ENCODE peak calls at places on chromosome 12, in four cellular contexts. A is CD8-positive, alpha-beta memory T cell; Y is tibial artery; I is transverse colon. G is an unnamed sample. For H3K36me3, the result is how much of the 10 kb centered on the place peaks cover.

GRCh38 chr12:59173696-59174095 is 253.4 kb upstream of the LRIG3 start:
- DNase-seq in Y (no peak), I (no peak), A (no peak), G (no peak)

GRCh38 chr12:111386891-111387290 is 18.0 kb upstream of the PHETA1 start:
- DNase-seq in I (no peak), A (no peak), Y (no peak), G (no peak)

GRCh38 chr12:60174476-60174875 is 578.6 kb downstream of the SLC16A7 start:
- DNase-seq in I (no peak), Y (no peak), A (no peak), G (no peak)

GRCh38 chr12:3670083-3670620 is 82.8 kb downstream of the CRACR2A start:
- DNase-seq in I (no peak), Y (no peak), A (no peak), G (no peak)

GRCh38 chr12:57852195-57852594 is 5.7 kb upstream of the CTDSP2 start:
- DNase-seq in I (no peak), Y (peak), A (peak), G (no peak)

GRCh38 chr12:9718968-9719367 is 13.9 kb downstream of the CLECL1 start:
- DNase-seq in Y (no peak), A (no peak), I (no peak), G (no peak)

GRCh38 chr12:51075390-51075789 is 8.0 kb downstream of the CSRNP2 start:
- DNase-seq in I (no peak), A (no peak), Y (no peak), G (no peak)

GRCh38 chr12:50062733-50063452 is 5.5 kb downstream of the ASIC1 start:
- DNase-seq in A (no peak), Y (no peak), I (no peak), G (no peak)

GRCh38 chr12:46904406-46905240 is 78.8 kb upstream of the SLC38A4 start:
- DNase-seq in I (no peak), A (no peak), Y (no peak), G (no peak)

GRCh38 chr12:18262514-18262913 is 1.2 kb downstream of the PIK3C2G start:
- DNase-seq in A (no peak), I (no peak), Y (no peak), G (no peak)

GRCh38 chr12:122207391-122207790 is 3.9 kb downstream of the B3GNT4 start:
- DNase-seq in I (no peak), Y (no peak), A (no peak), G (no peak)

GRCh38 chr12:81077686-81078441 is at the start of gene ACSS3:
- DNase-seq in A (no peak), Y (peak), I (no peak), G (peak)

GRCh38 chr12:74538491-74539258 is 1.0 kb downstream of the ATXN7L3B start:
- DNase-seq in I (no peak), Y (no peak), A (peak), G (no peak)

GRCh38 chr12:94326727-94327126 is 132.9 kb downstream of the CEP83 start:
- DNase-seq in A (no peak), Y (no peak), I (no peak), G (no peak)

GRCh38 chr12:52086944-52087835 is 7.7 kb downstream of the SMIM41 start:
- DNase-seq in Y (no peak), I (no peak), A (no peak), G (no peak)

GRCh38 chr12:28177461-28177860 is 12.8 kb upstream of the CCDC91 start:
- DNase-seq in A (no peak), I (no peak), Y (no peak), G (no peak)

DNA sequence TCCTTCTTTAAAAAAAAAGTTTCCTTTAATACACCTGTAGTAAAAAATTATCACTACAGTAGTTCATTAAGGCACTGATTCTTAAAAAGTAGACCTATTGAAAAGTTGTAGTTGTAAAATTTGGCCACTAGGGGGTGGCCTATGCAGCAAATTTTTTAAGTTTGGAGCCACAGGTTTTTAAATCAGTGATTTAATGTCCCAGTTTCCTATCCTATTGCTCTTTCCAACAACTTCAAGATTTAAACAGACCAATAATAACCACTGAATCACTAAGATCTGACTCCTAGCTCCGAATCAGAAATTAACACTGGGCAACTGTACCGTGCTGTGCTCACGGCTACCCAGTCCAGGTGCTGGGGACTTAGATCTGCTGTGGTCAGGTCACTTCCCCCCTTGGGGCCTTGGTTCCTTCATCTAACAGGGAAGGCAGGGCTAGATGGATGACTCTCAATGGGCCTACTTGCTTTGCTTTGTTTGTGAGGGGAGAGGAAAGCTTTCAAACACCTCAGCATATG is 279.3 kb downstream of the MED13L start:
- DNase-seq in I (peak), Y (no peak), A (no peak), G (no peak)
- H3K36me3 ChIP-seq in I (under half), Y (half or more), A (under half), G (under half)

GRCh38 chr12:19419086-19419485 is 20.2 kb upstream of the AEBP2 start:
- DNase-seq in Y (no peak), A (no peak), I (no peak), G (peak)

GRCh38 chr12:19423531-19423930 is 15.8 kb upstream of the AEBP2 start:
- DNase-seq in I (no peak), Y (no peak), A (no peak), G (no peak)

DNA sequence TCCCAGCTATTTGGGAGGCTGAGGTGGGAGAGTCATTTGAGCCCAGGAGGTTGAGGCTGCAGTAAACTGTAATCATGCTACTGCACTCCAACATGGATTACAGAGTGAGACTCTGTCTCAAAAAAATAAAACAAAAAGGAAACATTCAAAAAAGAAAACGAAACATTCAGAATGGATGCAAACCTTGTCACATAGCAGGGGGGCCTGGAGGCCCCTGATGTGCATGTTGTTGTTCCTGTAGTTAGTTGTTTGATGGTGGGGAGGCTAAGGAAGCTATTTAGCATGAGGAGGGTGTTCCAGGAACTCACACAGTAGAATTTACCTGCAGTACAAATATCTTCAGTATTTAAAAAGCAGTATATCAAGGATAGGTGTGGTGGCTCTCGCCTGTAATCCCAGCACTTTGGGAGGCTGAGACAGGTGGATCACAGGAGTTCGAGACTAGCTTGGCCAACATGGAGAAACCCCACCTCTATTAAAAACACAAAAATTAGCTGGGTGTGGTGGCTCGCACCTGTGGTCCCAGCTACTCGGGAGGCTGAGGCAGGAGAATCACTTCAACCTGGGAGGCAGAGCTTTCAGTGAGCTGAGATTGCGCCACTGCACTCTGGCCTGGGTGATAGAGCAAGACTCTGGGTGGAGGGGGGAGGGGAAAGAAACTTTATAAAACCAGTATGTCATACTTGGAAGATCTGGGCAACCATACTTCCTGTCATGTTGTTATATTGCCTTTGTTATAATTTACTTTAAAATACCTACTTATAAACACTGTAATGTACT is 17.6 kb upstream of the AEBP2 start:
- DNase-seq in I (no peak), Y (no peak), A (no peak), G (no peak)
- H3K36me3 ChIP-seq in I (under half), Y (under half), A (under half), G (under half)

GRCh38 chr12:125467363-125467762 is 402.1 kb downstream of the AACS start:
- DNase-seq in I (no peak), Y (no peak), A (no peak), G (no peak)
- H3K36me3 ChIP-seq in I (under half), Y (under half), A (under half), G (under half)

DNA sequence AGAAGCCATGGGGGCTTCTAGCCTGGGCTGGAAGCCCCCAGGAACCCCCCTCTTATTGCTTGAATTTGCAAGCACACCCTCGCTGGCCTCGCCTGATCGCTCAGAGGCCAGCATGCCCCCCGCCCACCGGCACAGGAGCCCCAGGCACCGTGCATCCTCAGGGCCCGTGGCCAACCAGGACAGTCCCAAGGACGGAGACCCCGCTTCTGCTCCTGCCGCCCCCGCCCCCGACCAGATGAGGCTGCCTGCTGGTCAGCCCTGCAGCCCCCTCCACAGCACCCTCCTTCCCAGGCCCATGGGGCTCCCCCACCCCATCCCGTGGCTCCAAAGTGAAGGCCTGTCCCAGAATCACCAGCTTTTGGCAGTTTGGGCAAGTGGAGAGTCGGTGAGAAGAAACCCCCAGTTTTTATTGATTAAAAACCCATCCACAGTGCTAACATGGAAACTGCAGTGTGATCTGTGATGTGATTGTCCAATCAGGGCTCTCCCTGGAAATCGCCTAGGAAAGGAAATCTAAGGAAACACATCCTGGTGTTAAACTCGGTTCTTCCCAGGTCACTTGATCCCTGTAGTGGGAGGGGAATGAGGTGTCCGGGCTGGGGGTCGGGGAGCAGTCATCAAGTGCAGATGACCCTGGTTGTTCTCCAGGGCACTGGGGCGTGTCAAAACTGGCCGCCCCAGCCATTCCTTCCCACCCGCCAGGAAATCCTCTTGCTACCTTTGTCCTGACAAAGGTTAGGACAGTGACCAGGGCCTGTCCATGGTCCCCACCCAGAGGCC is 21.0 kb downstream of the RAB35 start:
- DNase-seq in Y (no peak), I (no peak), A (no peak), G (no peak)
- H3K36me3 ChIP-seq in Y (half or more), I (under half), A (under half), G (half or more)

DNA sequence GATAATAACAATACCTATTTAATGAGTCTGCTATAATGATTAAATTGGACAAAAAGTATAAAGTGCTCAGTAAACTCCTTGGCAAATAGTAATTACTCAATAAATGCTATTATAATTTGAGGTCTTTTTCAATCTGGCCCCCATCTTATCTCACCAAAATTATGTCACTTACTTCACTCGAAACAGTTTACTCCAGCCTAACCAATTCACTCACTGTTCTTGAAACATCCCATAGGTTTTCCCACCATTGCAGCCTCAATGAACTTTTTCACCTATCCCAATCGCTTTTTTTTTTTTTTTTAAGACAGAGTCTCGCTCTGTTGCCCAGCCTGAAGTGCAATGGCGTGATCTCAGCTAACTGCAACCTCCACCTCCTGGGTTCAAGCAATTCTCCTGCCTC is 17.5 kb upstream of the PRKAG1 start:
- DNase-seq in A (no peak), Y (no peak), I (no peak), G (no peak)
- H3K36me3 ChIP-seq in A (under half), Y (half or more), I (under half), G (half or more)

GRCh38 chr12:89172224-89172623 is 180.1 kb downstream of the DUSP6 start:
- DNase-seq in I (no peak), Y (no peak), A (no peak), G (no peak)
- H3K36me3 ChIP-seq in I (under half), Y (under half), A (under half), G (under half)

GRCh38 chr12:117092511-117092780 is 6.8 kb downstream of the TESC start:
- DNase-seq in I (no peak), Y (no peak), A (peak), G (no peak)

GRCh38 chr12:117093431-117093830 is 5.8 kb downstream of the TESC start:
- DNase-seq in Y (no peak), A (peak), I (no peak), G (no peak)

GRCh38 chr12:117093918-117094630 is 5.1 kb downstream of the TESC start:
- DNase-seq in I (no peak), A (no peak), Y (no peak), G (no peak)

GRCh38 chr12:117091758-117092510 is 7.3 kb downstream of the TESC start:
- DNase-seq in A (peak), Y (no peak), I (no peak), G (no peak)

DNA sequence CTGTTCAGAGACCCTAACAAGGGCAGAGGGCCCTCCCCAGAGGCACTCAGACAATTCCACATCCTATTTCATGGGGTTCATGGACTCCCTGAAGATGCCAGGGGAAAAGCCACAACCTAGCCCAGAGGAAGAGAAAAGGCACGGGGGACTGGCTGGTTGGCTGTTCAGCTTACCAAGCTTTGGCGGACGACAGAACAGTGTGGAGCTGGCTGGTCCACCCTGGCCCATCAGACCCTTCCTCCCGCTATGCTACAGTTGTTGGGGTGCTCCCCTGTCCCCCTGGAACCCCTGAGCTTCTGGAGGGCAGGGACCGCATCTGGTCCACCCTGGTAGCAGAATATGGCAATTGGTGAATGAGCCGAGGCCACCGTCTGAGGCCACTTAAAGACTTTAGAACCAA is 6.3 kb downstream of the TESC start:
- DNase-seq in Y (no peak), A (peak), I (no peak), G (no peak)
- H3K36me3 ChIP-seq in Y (under half), A (under half), I (under half), G (under half)

GRCh38 chr12:53514626-53515290 is 7.5 kb upstream of the NPFF start:
- DNase-seq in I (no peak), A (no peak), Y (no peak), G (no peak)
- H3K36me3 ChIP-seq in I (under half), A (under half), Y (half or more), G (half or more)

DNA sequence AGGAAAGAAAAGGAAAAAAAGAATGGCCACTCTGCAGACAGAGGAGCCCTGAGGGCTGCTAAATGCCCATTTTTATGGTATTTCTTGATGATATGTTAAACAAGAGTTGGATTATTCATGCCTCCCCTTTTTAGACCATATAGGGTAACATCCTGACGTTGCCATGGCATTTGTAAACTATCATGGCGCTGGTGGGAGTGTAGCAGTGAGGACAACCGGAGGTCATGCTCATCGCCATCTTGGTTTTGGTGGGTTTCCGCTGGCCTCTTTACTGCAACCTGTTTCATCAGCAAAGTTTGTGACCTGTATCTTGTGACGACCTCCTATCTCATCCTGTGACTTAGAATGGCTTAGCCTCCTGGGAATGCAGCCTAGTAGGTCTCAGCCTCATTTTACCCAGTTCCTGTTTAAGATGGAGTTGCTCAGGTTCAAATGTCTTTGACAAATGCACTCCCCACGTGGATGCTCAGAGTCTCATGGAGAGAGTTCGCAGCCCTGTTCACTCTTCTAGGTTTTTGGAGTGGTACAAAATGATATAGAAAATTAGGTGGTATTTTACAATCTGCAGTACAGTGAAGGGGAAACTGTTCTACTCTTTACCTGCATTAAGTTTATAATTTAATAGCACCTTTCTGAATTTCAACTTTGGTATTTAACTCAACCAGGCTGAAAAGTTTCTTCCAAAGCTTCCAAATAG is 1363.6 kb upstream of the TMEM132C start:
- DNase-seq in A (no peak), I (no peak), Y (no peak), G (no peak)
- H3K36me3 ChIP-seq in A (under half), I (under half), Y (under half), G (under half)

DNA sequence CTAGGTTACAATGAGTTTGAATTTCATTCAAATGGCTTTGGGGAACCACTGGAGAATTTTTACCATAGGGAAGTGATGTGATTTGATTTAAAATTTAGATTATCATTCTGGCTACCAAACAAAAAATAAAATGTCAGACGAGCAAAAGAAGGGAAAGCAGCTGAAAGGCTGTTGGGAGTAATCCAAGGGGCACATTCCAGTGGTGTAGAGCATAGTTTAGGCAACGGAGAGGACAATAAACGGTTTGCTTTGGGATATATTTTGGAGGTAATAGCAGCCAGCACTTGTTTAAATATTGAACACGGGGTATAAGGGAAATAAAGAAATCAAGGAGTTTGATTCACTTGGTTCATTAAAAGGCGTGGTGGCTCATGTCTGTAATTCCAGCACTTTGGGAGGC is 56.5 kb upstream of the SLC6A13 start:
- DNase-seq in A (no peak), Y (no peak), I (no peak), G (no peak)
- H3K36me3 ChIP-seq in A (half or more), Y (half or more), I (under half), G (half or more)